ENCODE peak calls at places on chromosomes 4 and X, in nine cellular contexts. V, N, Q, Z, E, C, H, G and W are unnamed samples.

GRCh38 chrX:153411255-153411987 is at the start of gene ZFP92:
- DNase-seq in E (peak; percentile 23), H (peak; percentile 58), N (no peak), V (no peak), Z (peak; percentile 81), C (no peak), Q (no peak), G (peak; percentile 88), W (no peak)

GRCh38 chr4:69781458-69782418 is 21.3 kb upstream of the SULT1B1 start:
- DNase-seq in N (no peak), H (no peak), C (no peak), G (no peak), Z (no peak), Q (no peak), V (no peak), E (no peak), W (no peak)

GRCh38 chr4:151117371-151117962 is 18.0 kb downstream of the RPS3A start:
- DNase-seq in Z (no peak), V (peak; percentile 69), C (no peak), Q (peak; percentile 57), G (peak; percentile 56), E (peak; percentile 54), H (peak; percentile 71), N (no peak), W (peak; percentile 61)

GRCh38 chr4:54439831-54440243 is 210.7 kb downstream of the PDGFRA start:
- DNase-seq in H (peak; percentile 72), G (peak; percentile 41), C (peak; percentile 60), Q (no peak), Z (no peak), E (peak; percentile 43), N (peak; percentile 18), V (peak; percentile 41), W (no peak)

GRCh38 chrX:100410901-100411801 is 1.1 kb upstream of the PCDH19 start:
- DNase-seq in Z (no peak), C (no peak), V (no peak), G (no peak), Q (no peak), H (no peak), E (no peak), N (no peak), W (no peak)

GRCh38 chr4:89468632-89469031 is 161.0 kb upstream of the GPRIN3 start:
- DNase-seq in N (no peak), Z (no peak), H (peak; percentile 26), C (no peak), V (no peak), Q (no peak), G (no peak), E (no peak), W (no peak)

GRCh38 chrX:1581132-1581531 is 10.3 kb upstream of the AKAP17A start:
- DNase-seq in E (no peak), G (peak; percentile 68), N (no peak), H (peak; percentile 84), Q (no peak), V (no peak), C (no peak), Z (no peak), W (peak; percentile 85)

GRCh38 chrX:71543316-71543715 is 10.4 kb downstream of the OGT start:
- DNase-seq in E (no peak), C (no peak), Z (no peak), N (no peak), V (peak; percentile 83), H (no peak), Q (no peak), G (no peak), W (no peak)

DNA sequence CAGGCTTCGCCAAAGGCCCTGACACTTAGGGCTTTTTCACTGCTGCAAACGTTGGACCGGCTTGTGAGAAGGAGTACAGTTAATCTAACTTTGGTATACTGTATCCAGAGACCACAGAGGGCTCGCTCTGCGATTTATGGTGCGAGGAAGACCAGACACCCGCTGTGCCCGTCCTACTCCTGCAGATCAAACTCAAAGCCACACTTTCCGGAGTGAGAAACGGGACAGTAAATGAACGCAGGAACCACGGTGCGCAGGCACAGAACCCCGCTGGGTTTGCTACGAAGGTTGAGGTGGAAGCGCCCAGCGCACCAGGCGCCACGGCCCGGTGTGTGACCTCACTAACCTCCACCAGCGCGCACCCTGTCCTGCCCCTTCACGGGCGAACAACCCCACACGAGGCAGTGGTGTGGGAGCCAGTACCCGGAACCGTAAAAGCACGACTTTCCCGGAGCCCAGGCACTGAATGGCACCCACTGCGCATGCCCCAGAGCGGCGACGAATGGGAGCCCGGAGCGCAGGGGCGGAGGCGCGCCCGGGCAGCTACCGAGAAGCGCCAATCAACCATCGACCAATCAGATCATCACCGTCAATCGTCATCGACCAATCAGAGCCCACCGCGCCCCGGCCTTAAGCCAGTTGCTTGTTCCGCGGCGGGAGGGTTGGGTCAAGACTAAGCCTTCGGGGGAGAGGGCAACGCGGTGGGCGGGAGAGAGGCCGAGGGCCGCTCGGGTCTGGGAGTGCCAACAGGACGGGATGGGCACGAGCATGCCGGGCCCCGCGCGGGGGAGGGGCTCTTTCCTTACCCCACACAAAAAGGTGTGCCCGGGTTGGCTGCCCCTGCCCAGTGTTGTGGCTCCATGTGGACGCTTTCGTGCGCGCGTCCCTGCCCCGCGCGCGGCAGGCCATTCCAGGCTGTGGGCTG is 21.3 kb upstream of the WDR45 start:
- DNase-seq in Z (peak; percentile 94), G (peak; percentile 99), V (peak; percentile 89), H (peak; percentile 97), Q (peak; percentile 81), C (peak; percentile 94), N (peak; percentile 78), E (peak; percentile 90), W (peak; percentile 96)
- TF ChIP-seq POLR2A in Z (peak; percentile 55), G (peak; percentile 89), V (no peak), H (peak; percentile 87), Q (peak; percentile 56), C (no peak), N (peak; percentile 54), E (no peak), W (peak; percentile 86)

GRCh38 chr4:85938902-85939301 is 421.0 kb downstream of the MAPK10 start:
- DNase-seq in Q (no peak), Z (no peak), G (no peak), N (no peak), C (no peak), E (no peak), V (no peak), H (no peak), W (no peak)

GRCh38 chr4:85938062-85938461 is 421.8 kb downstream of the MAPK10 start:
- DNase-seq in Q (no peak), G (no peak), C (no peak), Z (no peak), H (no peak), N (no peak), E (no peak), V (no peak), W (no peak)

GRCh38 chr4:85940131-85940530 is 419.7 kb downstream of the MAPK10 start:
- DNase-seq in C (no peak), E (no peak), V (no peak), Z (no peak), H (no peak), Q (no peak), N (no peak), G (no peak), W (no peak)

GRCh38 chr4:85939595-85939994 is 420.3 kb downstream of the MAPK10 start:
- DNase-seq in V (no peak), Q (no peak), G (no peak), E (no peak), N (no peak), H (no peak), Z (no peak), C (no peak), W (no peak)

GRCh38 chr4:85937507-85937906 is 422.3 kb downstream of the MAPK10 start:
- DNase-seq in C (no peak), G (no peak), E (no peak), V (no peak), Q (no peak), Z (no peak), H (no peak), N (no peak), W (no peak)
- TF ChIP-seq POLR2A in C (no peak), G (no peak), E (no peak), V (no peak), Q (no peak), Z (no peak), H (no peak), N (no peak), W (no peak)

GRCh38 chr4:100591156-100591876 is 73.5 kb upstream of the EMCN start:
- DNase-seq in E (peak; percentile 79), H (no peak), C (no peak), V (no peak), N (peak; percentile 23), Q (no peak), G (no peak), Z (no peak), W (no peak)

GRCh38 chr4:100582146-100582545 is 64.3 kb upstream of the EMCN start:
- DNase-seq in G (no peak), V (no peak), H (no peak), N (peak; percentile 58), Z (no peak), C (no peak), E (no peak), Q (no peak), W (no peak)

GRCh38 chr4:100590308-100590707 is 72.5 kb upstream of the EMCN start:
- DNase-seq in H (no peak), E (no peak), Z (no peak), V (no peak), C (no peak), G (no peak), N (no peak), Q (no peak), W (no peak)

GRCh38 chr4:100593933-100594332 is 76.1 kb upstream of the EMCN start:
- DNase-seq in Z (no peak), N (no peak), H (peak; percentile 29), V (no peak), Q (no peak), E (no peak), C (no peak), G (no peak), W (no peak)

DNA sequence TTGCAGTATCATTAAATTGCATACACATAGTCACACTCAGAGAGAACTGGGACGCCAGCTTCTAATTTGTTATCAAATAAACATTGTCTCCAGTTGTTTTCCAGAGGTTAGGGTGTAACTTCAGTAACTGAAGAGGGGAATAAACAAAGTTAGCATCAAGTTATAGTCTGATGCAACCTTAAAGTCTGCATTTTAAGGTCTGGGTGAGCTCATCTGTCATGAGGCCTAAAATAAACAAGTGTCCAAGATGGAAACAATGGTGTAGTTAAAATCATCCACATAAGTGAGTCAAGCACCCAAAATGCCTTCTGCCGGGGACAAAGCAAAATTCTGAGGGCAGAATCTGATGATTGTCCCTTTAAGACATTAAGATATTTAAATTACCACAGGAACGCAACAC is 70.3 kb upstream of the EMCN start:
- DNase-seq in G (no peak), H (no peak), N (no peak), Q (no peak), Z (no peak), C (no peak), V (no peak), E (no peak), W (no peak)
- TF ChIP-seq POLR2A in G (no peak), H (no peak), N (no peak), Q (no peak), Z (no peak), C (no peak), V (no peak), E (no peak), W (no peak)

GRCh38 chr4:26507286-26507685 is 17.0 kb upstream of the CCKAR start:
- DNase-seq in V (no peak), C (no peak), G (no peak), E (no peak), Q (no peak), Z (no peak), N (no peak), H (no peak), W (no peak)

GRCh38 chr4:26503844-26504243 is 13.6 kb upstream of the CCKAR start:
- DNase-seq in H (no peak), G (no peak), V (no peak), Z (no peak), E (no peak), Q (no peak), C (no peak), N (no peak), W (no peak)

DNA sequence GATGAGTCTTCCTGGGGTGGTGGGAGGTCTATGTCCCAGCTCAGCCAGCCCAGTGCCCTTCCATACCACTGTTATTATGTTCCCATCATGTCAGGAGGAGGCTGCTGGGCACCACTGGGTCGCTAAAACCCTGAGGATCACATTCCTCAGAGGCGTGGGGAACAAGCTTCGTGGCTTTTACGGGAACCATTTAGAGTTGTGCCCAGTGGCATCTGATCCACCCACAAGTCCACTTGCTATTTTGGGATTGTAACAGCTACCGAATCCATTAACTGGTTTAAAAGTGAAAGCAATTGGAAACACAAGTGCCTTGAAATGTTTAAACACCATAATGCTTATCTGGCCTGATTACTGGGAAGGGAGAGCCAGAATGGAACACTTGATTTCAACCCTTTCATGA is 13.1 kb upstream of the CCKAR start:
- DNase-seq in V (no peak), Q (no peak), C (no peak), G (no peak), E (no peak), Z (no peak), N (no peak), H (no peak), W (no peak)
- TF ChIP-seq POLR2A in V (no peak), Q (no peak), C (no peak), G (no peak), E (no peak), Z (no peak), N (no peak), H (no peak), W (no peak)